ENCODE peak calls at places on chromosomes 2 and 18, in four cellular contexts. One of them, this sample, is unnamed.

GRCh38 chr2:98157557-98157956 is 70.6 kb downstream of the VWA3B start:
- DNase-seq in IMR-90: no peak
- DNase-seq in GM12878: no peak
- DNase-seq in K562: no peak
- DNase-seq in this sample: no peak

GRCh38 chr18:10072659-10073309 is 159.0 kb downstream of the VAPA start:
- DNase-seq in K562: no peak
- DNase-seq in GM12878: no peak
- DNase-seq in IMR-90: peak
- DNase-seq in this sample: no peak

GRCh38 chr2:85649201-85650190 is 18.5 kb downstream of the SFTPB start:
- DNase-seq in K562: no peak
- DNase-seq in GM12878: no peak
- DNase-seq in IMR-90: peak
- DNase-seq in this sample: peak

GRCh38 chr18:49639643-49640361 is 77.9 kb downstream of the LIPG start:
- DNase-seq in IMR-90: no peak
- DNase-seq in K562: no peak
- DNase-seq in GM12878: no peak
- DNase-seq in this sample: no peak

GRCh38 chr2:109475531-109476210 is 138.1 kb downstream of the SEPTIN10 start:
- DNase-seq in IMR-90: peak
- DNase-seq in GM12878: no peak
- DNase-seq in K562: no peak
- DNase-seq in this sample: no peak

GRCh38 chr18:75884728-75885127 is 457.2 kb upstream of the SMIM21 start:
- DNase-seq in IMR-90: no peak
- DNase-seq in K562: no peak
- DNase-seq in GM12878: no peak
- DNase-seq in this sample: no peak

GRCh38 chr2:158781562-158781961 is 13.6 kb upstream of the DAPL1 start:
- DNase-seq in IMR-90: peak
- DNase-seq in K562: no peak
- DNase-seq in GM12878: no peak
- DNase-seq in this sample: peak

GRCh38 chr2:182682210-182682609 is 33.8 kb upstream of the DNAJC10 start:
- DNase-seq in GM12878: no peak
- DNase-seq in IMR-90: no peak
- DNase-seq in K562: no peak
- DNase-seq in this sample: no peak

GRCh38 chr2:179614121-179614520 is 247.3 kb downstream of the ZNF385B start:
- DNase-seq in GM12878: no peak
- DNase-seq in K562: no peak
- DNase-seq in IMR-90: peak
- DNase-seq in this sample: no peak

GRCh38 chr2:72153026-72153791 is 5.5 kb upstream of the CYP26B1 start:
- DNase-seq in IMR-90: no peak
- DNase-seq in K562: no peak
- DNase-seq in GM12878: no peak
- DNase-seq in this sample: no peak

GRCh38 chr18:6219116-6219717 is 195.5 kb downstream of the L3MBTL4 start:
- DNase-seq in K562: peak
- DNase-seq in IMR-90: peak
- DNase-seq in GM12878: no peak
- DNase-seq in this sample: peak

GRCh38 chr2:136057023-136057801 is 60.7 kb downstream of the CXCR4 start:
- DNase-seq in GM12878: peak
- DNase-seq in K562: no peak
- DNase-seq in IMR-90: no peak
- DNase-seq in this sample: no peak

GRCh38 chr2:240881913-240882312 is 13.3 kb downstream of the AGXT start:
- DNase-seq in IMR-90: no peak
- DNase-seq in GM12878: no peak
- DNase-seq in K562: no peak
- DNase-seq in this sample: no peak

GRCh38 chr18:30566877-30567276 is 475.7 kb downstream of the DSC3 start:
- DNase-seq in K562: no peak
- DNase-seq in GM12878: no peak
- DNase-seq in IMR-90: no peak
- DNase-seq in this sample: no peak

GRCh38 chr18:11751305-11752115 is 62.4 kb downstream of the GNAL start:
- DNase-seq in GM12878: no peak
- DNase-seq in K562: no peak
- DNase-seq in IMR-90: no peak
- DNase-seq in this sample: no peak

GRCh38 chr2:224973112-224974016 is 68.9 kb downstream of the DOCK10 start:
- DNase-seq in K562: no peak
- DNase-seq in IMR-90: no peak
- DNase-seq in GM12878: no peak
- DNase-seq in this sample: no peak

GRCh38 chr18:49681387-49681786 is 119.5 kb downstream of the LIPG start:
- DNase-seq in K562: no peak
- DNase-seq in GM12878: no peak
- DNase-seq in IMR-90: no peak
- DNase-seq in this sample: no peak

GRCh38 chr2:143940720-143941119 is 579.2 kb downstream of the ZEB2 start:
- DNase-seq in K562: no peak
- DNase-seq in GM12878: no peak
- DNase-seq in IMR-90: no peak
- DNase-seq in this sample: no peak

GRCh38 chr2:12702661-12703121 is 14.0 kb upstream of the TRIB2 start:
- DNase-seq in IMR-90: peak
- DNase-seq in K562: no peak
- DNase-seq in GM12878: no peak
- DNase-seq in this sample: peak

GRCh38 chr18:3186678-3187658 is 32.8 kb downstream of the MYOM1 start:
- DNase-seq in K562: peak
- DNase-seq in IMR-90: no peak
- DNase-seq in GM12878: no peak
- DNase-seq in this sample: no peak

GRCh38 chr2:96325884-96326255 is 753 bp downstream of the ITPRIPL1 start:
- DNase-seq in K562: no peak
- DNase-seq in GM12878: no peak
- DNase-seq in IMR-90: no peak
- DNase-seq in this sample: no peak

GRCh38 chr2:217429981-217430500 is 570.2 kb upstream of the TNP1 start:
- DNase-seq in K562: no peak
- DNase-seq in GM12878: no peak
- DNase-seq in IMR-90: peak
- DNase-seq in this sample: no peak

GRCh38 chr2:216792222-216793001 is 67.5 kb downstream of the TNP1 start:
- DNase-seq in IMR-90: peak
- DNase-seq in K562: no peak
- DNase-seq in GM12878: no peak
- DNase-seq in this sample: no peak

GRCh38 chr2:69271831-69272257 is 115.2 kb downstream of the GFPT1 start:
- DNase-seq in IMR-90: peak
- DNase-seq in GM12878: no peak
- DNase-seq in K562: no peak
- DNase-seq in this sample: peak

GRCh38 chr2:234100686-234101085 is 50.2 kb downstream of the SPP2 start:
- DNase-seq in IMR-90: no peak
- DNase-seq in K562: no peak
- DNase-seq in GM12878: no peak
- DNase-seq in this sample: no peak
- TF ChIP-seq FOS in IMR-90: no peak
- TF ChIP-seq FOS in K562: no peak
- TF ChIP-seq FOS in GM12878: no peak
- TF ChIP-seq FOS in this sample: no peak

GRCh38 chr18:55833543-55833942 is 245.6 kb upstream of the TCF4 start:
- DNase-seq in GM12878: no peak
- DNase-seq in K562: no peak
- DNase-seq in IMR-90: peak
- DNase-seq in this sample: no peak
- TF ChIP-seq FOS in GM12878: no peak
- TF ChIP-seq FOS in K562: no peak
- TF ChIP-seq FOS in IMR-90: peak
- TF ChIP-seq FOS in this sample: peak

GRCh38 chr2:75619992-75620740 is 26.4 kb upstream of the MRPL19 start:
- DNase-seq in K562: no peak
- DNase-seq in GM12878: no peak
- DNase-seq in IMR-90: no peak
- DNase-seq in this sample: peak

GRCh38 chr2:75616933-75617332 is 29.6 kb upstream of the MRPL19 start:
- DNase-seq in GM12878: no peak
- DNase-seq in IMR-90: no peak
- DNase-seq in K562: no peak
- DNase-seq in this sample: no peak

GRCh38 chr2:75622929-75623328 is 23.7 kb upstream of the MRPL19 start:
- DNase-seq in GM12878: no peak
- DNase-seq in IMR-90: no peak
- DNase-seq in K562: no peak
- DNase-seq in this sample: no peak

GRCh38 chr2:75622500-75622899 is 24.1 kb upstream of the MRPL19 start:
- DNase-seq in K562: no peak
- DNase-seq in GM12878: no peak
- DNase-seq in IMR-90: no peak
- DNase-seq in this sample: no peak

GRCh38 chr2:75621228-75621627 is 25.4 kb upstream of the MRPL19 start:
- DNase-seq in K562: no peak
- DNase-seq in GM12878: no peak
- DNase-seq in IMR-90: no peak
- DNase-seq in this sample: no peak
- TF ChIP-seq FOS in K562: no peak
- TF ChIP-seq FOS in GM12878: no peak
- TF ChIP-seq FOS in IMR-90: no peak
- TF ChIP-seq FOS in this sample: no peak

GRCh38 chr2:168075446-168075845 is 171.9 kb downstream of the STK39 start:
- DNase-seq in K562: no peak
- DNase-seq in IMR-90: peak
- DNase-seq in GM12878: no peak
- DNase-seq in this sample: no peak
- TF ChIP-seq FOS in K562: no peak
- TF ChIP-seq FOS in IMR-90: no peak
- TF ChIP-seq FOS in GM12878: no peak
- TF ChIP-seq FOS in this sample: no peak

DNA sequence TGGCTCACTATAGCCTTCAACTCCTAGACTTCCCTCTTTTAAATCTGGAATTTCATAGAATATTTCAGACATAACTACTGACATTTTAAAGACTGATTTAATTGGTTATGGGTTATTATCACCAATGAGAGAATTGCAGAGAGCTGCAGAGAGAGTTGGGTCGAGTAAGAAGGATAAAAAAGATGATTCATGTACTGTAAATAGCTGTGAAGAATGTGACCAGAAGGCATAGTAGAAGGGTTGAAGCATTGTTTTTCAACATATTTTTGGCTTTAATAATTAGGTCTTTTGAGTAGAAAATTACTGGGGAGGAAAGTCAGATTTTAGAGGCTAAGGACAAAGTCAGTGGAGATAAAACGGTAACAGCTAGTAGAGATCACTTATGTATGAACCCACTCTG is 503.2 kb upstream of the SLC8A1 start:
- DNase-seq in K562: no peak
- DNase-seq in GM12878: no peak
- DNase-seq in IMR-90: no peak
- DNase-seq in this sample: no peak
- TF ChIP-seq FOS in K562: no peak
- TF ChIP-seq FOS in GM12878: no peak
- TF ChIP-seq FOS in IMR-90: no peak
- TF ChIP-seq FOS in this sample: no peak

GRCh38 chr2:15670469-15670868 is 78.8 kb downstream of the DDX1 start:
- DNase-seq in K562: no peak
- DNase-seq in GM12878: no peak
- DNase-seq in IMR-90: no peak
- DNase-seq in this sample: no peak

GRCh38 chr2:15668611-15669305 is 77.1 kb downstream of the DDX1 start:
- DNase-seq in K562: no peak
- DNase-seq in GM12878: no peak
- DNase-seq in IMR-90: peak
- DNase-seq in this sample: peak

GRCh38 chr2:15670981-15671380 is 79.3 kb downstream of the DDX1 start:
- DNase-seq in IMR-90: no peak
- DNase-seq in K562: no peak
- DNase-seq in GM12878: no peak
- DNase-seq in this sample: no peak

GRCh38 chr2:15667579-15668556 is 76.2 kb downstream of the DDX1 start:
- DNase-seq in GM12878: no peak
- DNase-seq in IMR-90: peak
- DNase-seq in K562: no peak
- DNase-seq in this sample: peak

GRCh38 chr2:15669375-15669910 is 77.8 kb downstream of the DDX1 start:
- DNase-seq in K562: no peak
- DNase-seq in IMR-90: no peak
- DNase-seq in GM12878: no peak
- DNase-seq in this sample: no peak
- TF ChIP-seq FOS in K562: no peak
- TF ChIP-seq FOS in IMR-90: no peak
- TF ChIP-seq FOS in GM12878: no peak
- TF ChIP-seq FOS in this sample: no peak

This sample was measured in endothelial cell of umbilical vein.